ENCODE peak calls at places on chromosomes 2 and 18, in nine cellular contexts. One of them, this sample, is unnamed.

GRCh38 chr2:202025816-202026215 is 7.8 kb upstream of the FZD7 start:
- DNase-seq in SK-N-SH: no peak
- DNase-seq in GM12891: no peak
- DNase-seq in transverse colon: no peak
- DNase-seq in H1: no peak
- DNase-seq in GM12878: no peak
- DNase-seq in esophagus muscularis mucosa: no peak
- DNase-seq in HCT116: no peak
- DNase-seq in GM23338: no peak
- DNase-seq in this sample: no peak

GRCh38 chr2:42196070-42196402 is 26.9 kb downstream of the EML4 start:
- DNase-seq in SK-N-SH: no peak
- DNase-seq in GM12891: no peak
- DNase-seq in transverse colon: no peak
- DNase-seq in H1: no peak
- DNase-seq in GM12878: no peak
- DNase-seq in esophagus muscularis mucosa: no peak
- DNase-seq in HCT116: no peak
- DNase-seq in GM23338: no peak
- DNase-seq in this sample: no peak

GRCh38 chr18:78801011-78801410 is 178.6 kb upstream of the SALL3 start:
- DNase-seq in SK-N-SH: no peak
- DNase-seq in GM12891: no peak
- DNase-seq in transverse colon: no peak
- DNase-seq in H1: no peak
- DNase-seq in GM12878: no peak
- DNase-seq in esophagus muscularis mucosa: no peak
- DNase-seq in HCT116: no peak
- DNase-seq in GM23338: no peak
- DNase-seq in this sample: no peak

GRCh38 chr2:218679119-218679518 is 7.2 kb downstream of the STK36 start:
- DNase-seq in SK-N-SH: no peak
- DNase-seq in GM12891: no peak
- DNase-seq in transverse colon: no peak
- DNase-seq in H1: no peak
- DNase-seq in GM12878: no peak
- DNase-seq in esophagus muscularis mucosa: no peak
- DNase-seq in HCT116: no peak
- DNase-seq in GM23338: no peak
- DNase-seq in this sample: no peak

GRCh38 chr18:36298113-36298701 is 694 bp downstream of the FHOD3 start:
- DNase-seq in SK-N-SH: peak
- DNase-seq in GM12891: peak
- DNase-seq in transverse colon: no peak
- DNase-seq in H1: no peak
- DNase-seq in GM12878: no peak
- DNase-seq in esophagus muscularis mucosa: peak
- DNase-seq in HCT116: no peak
- DNase-seq in GM23338: peak
- DNase-seq in this sample: no peak

GRCh38 chr2:23592061-23592685 is 207.2 kb downstream of the KLHL29 start:
- DNase-seq in SK-N-SH: no peak
- DNase-seq in GM12891: no peak
- DNase-seq in transverse colon: no peak
- DNase-seq in H1: no peak
- DNase-seq in GM12878: no peak
- DNase-seq in esophagus muscularis mucosa: no peak
- DNase-seq in HCT116: no peak
- DNase-seq in GM23338: no peak
- DNase-seq in this sample: no peak

GRCh38 chr2:134282638-134283400 is 28.9 kb downstream of the MGAT5 start:
- DNase-seq in SK-N-SH: no peak
- DNase-seq in GM12891: no peak
- DNase-seq in transverse colon: no peak
- DNase-seq in H1: no peak
- DNase-seq in GM12878: peak
- DNase-seq in esophagus muscularis mucosa: no peak
- DNase-seq in HCT116: no peak
- DNase-seq in GM23338: no peak
- DNase-seq in this sample: no peak

GRCh38 chr2:30230855-30231725 is at the start of gene LBH:
- DNase-seq in SK-N-SH: peak
- DNase-seq in GM12891: peak
- DNase-seq in transverse colon: peak
- DNase-seq in H1: peak
- DNase-seq in GM12878: peak
- DNase-seq in esophagus muscularis mucosa: peak
- DNase-seq in HCT116: no peak
- DNase-seq in GM23338: peak
- DNase-seq in this sample: peak

GRCh38 chr18:14962626-14963025 is 214.7 kb downstream of the ANKRD30B start:
- DNase-seq in SK-N-SH: no peak
- DNase-seq in GM12891: no peak
- DNase-seq in transverse colon: no peak
- DNase-seq in H1: no peak
- DNase-seq in GM12878: no peak
- DNase-seq in esophagus muscularis mucosa: peak
- DNase-seq in HCT116: no peak
- DNase-seq in GM23338: no peak
- DNase-seq in this sample: no peak

GRCh38 chr18:48996901-48997463 is 46.2 kb upstream of the SMAD7 start:
- DNase-seq in SK-N-SH: peak
- DNase-seq in GM12891: no peak
- DNase-seq in transverse colon: no peak
- DNase-seq in H1: no peak
- DNase-seq in GM12878: no peak
- DNase-seq in esophagus muscularis mucosa: no peak
- DNase-seq in HCT116: peak
- DNase-seq in GM23338: no peak
- DNase-seq in this sample: no peak

GRCh38 chr18:48590678-48591077 is 51.8 kb downstream of the CTIF start:
- DNase-seq in SK-N-SH: no peak
- DNase-seq in GM12891: no peak
- DNase-seq in transverse colon: no peak
- DNase-seq in H1: no peak
- DNase-seq in GM12878: no peak
- DNase-seq in esophagus muscularis mucosa: no peak
- DNase-seq in HCT116: peak
- DNase-seq in GM23338: no peak
- DNase-seq in this sample: no peak

GRCh38 chr2:118013724-118014491 is at the start of gene CCDC93:
- DNase-seq in SK-N-SH: peak
- DNase-seq in GM12891: peak
- DNase-seq in transverse colon: peak
- DNase-seq in H1: peak
- DNase-seq in GM12878: peak
- DNase-seq in esophagus muscularis mucosa: peak
- DNase-seq in HCT116: peak
- DNase-seq in GM23338: peak
- DNase-seq in this sample: peak

GRCh38 chr2:195985731-195986130 is 82.9 kb downstream of the DNAH7 start:
- DNase-seq in SK-N-SH: no peak
- DNase-seq in GM12891: no peak
- DNase-seq in transverse colon: no peak
- DNase-seq in H1: no peak
- DNase-seq in GM12878: no peak
- DNase-seq in esophagus muscularis mucosa: no peak
- DNase-seq in HCT116: no peak
- DNase-seq in GM23338: no peak
- DNase-seq in this sample: no peak

GRCh38 chr2:19362652-19363473 is 4.4 kb upstream of the OSR1 start:
- DNase-seq in SK-N-SH: peak
- DNase-seq in GM12891: no peak
- DNase-seq in transverse colon: peak
- DNase-seq in H1: no peak
- DNase-seq in GM12878: no peak
- DNase-seq in esophagus muscularis mucosa: peak
- DNase-seq in HCT116: peak
- DNase-seq in GM23338: peak
- DNase-seq in this sample: peak
- TF ChIP-seq POLR2AphosphoS5 in SK-N-SH: peak
- TF ChIP-seq POLR2AphosphoS5 in GM12891: no peak
- TF ChIP-seq POLR2AphosphoS5 in transverse colon: no peak
- TF ChIP-seq POLR2AphosphoS5 in H1: no peak
- TF ChIP-seq POLR2AphosphoS5 in GM12878: no peak
- TF ChIP-seq POLR2AphosphoS5 in esophagus muscularis mucosa: peak
- TF ChIP-seq POLR2AphosphoS5 in HCT116: peak
- TF ChIP-seq POLR2AphosphoS5 in GM23338: no peak
- TF ChIP-seq POLR2AphosphoS5 in this sample: peak

GRCh38 chr2:11829947-11830707 is 83.7 kb downstream of the LPIN1 start:
- DNase-seq in SK-N-SH: peak
- DNase-seq in GM12891: peak
- DNase-seq in transverse colon: peak
- DNase-seq in H1: peak
- DNase-seq in GM12878: peak
- DNase-seq in esophagus muscularis mucosa: no peak
- DNase-seq in HCT116: peak
- DNase-seq in GM23338: peak
- DNase-seq in this sample: peak
- TF ChIP-seq POLR2AphosphoS5 in SK-N-SH: peak
- TF ChIP-seq POLR2AphosphoS5 in GM12891: no peak
- TF ChIP-seq POLR2AphosphoS5 in transverse colon: peak
- TF ChIP-seq POLR2AphosphoS5 in H1: peak
- TF ChIP-seq POLR2AphosphoS5 in GM12878: no peak
- TF ChIP-seq POLR2AphosphoS5 in esophagus muscularis mucosa: peak
- TF ChIP-seq POLR2AphosphoS5 in HCT116: peak
- TF ChIP-seq POLR2AphosphoS5 in GM23338: peak
- TF ChIP-seq POLR2AphosphoS5 in this sample: peak

GRCh38 chr2:124877065-124877671 is 852.1 kb downstream of the CNTNAP5 start:
- DNase-seq in SK-N-SH: no peak
- DNase-seq in GM12891: no peak
- DNase-seq in transverse colon: no peak
- DNase-seq in H1: no peak
- DNase-seq in GM12878: no peak
- DNase-seq in esophagus muscularis mucosa: no peak
- DNase-seq in HCT116: no peak
- DNase-seq in GM23338: no peak
- DNase-seq in this sample: no peak
- TF ChIP-seq POLR2AphosphoS5 in SK-N-SH: no peak
- TF ChIP-seq POLR2AphosphoS5 in GM12891: no peak
- TF ChIP-seq POLR2AphosphoS5 in transverse colon: no peak
- TF ChIP-seq POLR2AphosphoS5 in H1: no peak
- TF ChIP-seq POLR2AphosphoS5 in GM12878: no peak
- TF ChIP-seq POLR2AphosphoS5 in esophagus muscularis mucosa: no peak
- TF ChIP-seq POLR2AphosphoS5 in HCT116: no peak
- TF ChIP-seq POLR2AphosphoS5 in GM23338: no peak
- TF ChIP-seq POLR2AphosphoS5 in this sample: no peak

DNA sequence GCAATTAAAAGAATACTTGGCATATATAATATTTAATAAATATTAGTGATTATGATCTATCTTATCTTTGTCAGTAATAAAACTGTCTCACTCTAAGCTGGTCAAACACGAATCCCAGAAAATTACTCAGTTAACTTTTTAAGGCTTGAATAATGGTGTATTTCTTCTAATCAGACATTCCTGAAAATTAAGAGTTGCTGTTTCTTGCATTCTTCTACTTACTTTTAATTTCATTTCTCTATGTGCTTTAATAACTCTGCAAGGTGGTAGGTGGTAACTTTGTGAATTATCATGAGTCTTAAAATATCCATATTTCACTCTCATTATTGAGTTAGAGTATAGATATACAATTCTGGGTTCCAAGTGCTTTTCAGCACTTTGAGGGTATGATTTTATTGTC is 3.1 kb upstream of the SERPINB10 start:
- DNase-seq in SK-N-SH: no peak
- DNase-seq in GM12891: no peak
- DNase-seq in transverse colon: no peak
- DNase-seq in H1: no peak
- DNase-seq in GM12878: no peak
- DNase-seq in esophagus muscularis mucosa: no peak
- DNase-seq in HCT116: no peak
- DNase-seq in GM23338: no peak
- DNase-seq in this sample: no peak
- TF ChIP-seq POLR2AphosphoS5 in SK-N-SH: no peak
- TF ChIP-seq POLR2AphosphoS5 in GM12891: no peak
- TF ChIP-seq POLR2AphosphoS5 in transverse colon: no peak
- TF ChIP-seq POLR2AphosphoS5 in H1: no peak
- TF ChIP-seq POLR2AphosphoS5 in GM12878: no peak
- TF ChIP-seq POLR2AphosphoS5 in esophagus muscularis mucosa: no peak
- TF ChIP-seq POLR2AphosphoS5 in HCT116: no peak
- TF ChIP-seq POLR2AphosphoS5 in GM23338: no peak
- TF ChIP-seq POLR2AphosphoS5 in this sample: no peak

GRCh38 chr2:68363731-68364130 is 1.4 kb upstream of the PLEK start:
- DNase-seq in SK-N-SH: no peak
- DNase-seq in GM12891: no peak
- DNase-seq in transverse colon: no peak
- DNase-seq in H1: no peak
- DNase-seq in GM12878: no peak
- DNase-seq in esophagus muscularis mucosa: no peak
- DNase-seq in HCT116: no peak
- DNase-seq in GM23338: no peak
- DNase-seq in this sample: no peak

GRCh38 chr2:68359889-68360288 is 5.2 kb upstream of the PLEK start:
- DNase-seq in SK-N-SH: no peak
- DNase-seq in GM12891: no peak
- DNase-seq in transverse colon: no peak
- DNase-seq in H1: no peak
- DNase-seq in GM12878: no peak
- DNase-seq in esophagus muscularis mucosa: no peak
- DNase-seq in HCT116: no peak
- DNase-seq in GM23338: no peak
- DNase-seq in this sample: no peak

GRCh38 chr2:68365087-68365486 is at the start of gene PLEK:
- DNase-seq in SK-N-SH: no peak
- DNase-seq in GM12891: no peak
- DNase-seq in transverse colon: peak
- DNase-seq in H1: no peak
- DNase-seq in GM12878: no peak
- DNase-seq in esophagus muscularis mucosa: no peak
- DNase-seq in HCT116: no peak
- DNase-seq in GM23338: no peak
- DNase-seq in this sample: no peak

GRCh38 chr2:68362749-68363148 is 2.3 kb upstream of the PLEK start:
- DNase-seq in SK-N-SH: no peak
- DNase-seq in GM12891: no peak
- DNase-seq in transverse colon: no peak
- DNase-seq in H1: no peak
- DNase-seq in GM12878: no peak
- DNase-seq in esophagus muscularis mucosa: no peak
- DNase-seq in HCT116: no peak
- DNase-seq in GM23338: no peak
- DNase-seq in this sample: no peak

DNA sequence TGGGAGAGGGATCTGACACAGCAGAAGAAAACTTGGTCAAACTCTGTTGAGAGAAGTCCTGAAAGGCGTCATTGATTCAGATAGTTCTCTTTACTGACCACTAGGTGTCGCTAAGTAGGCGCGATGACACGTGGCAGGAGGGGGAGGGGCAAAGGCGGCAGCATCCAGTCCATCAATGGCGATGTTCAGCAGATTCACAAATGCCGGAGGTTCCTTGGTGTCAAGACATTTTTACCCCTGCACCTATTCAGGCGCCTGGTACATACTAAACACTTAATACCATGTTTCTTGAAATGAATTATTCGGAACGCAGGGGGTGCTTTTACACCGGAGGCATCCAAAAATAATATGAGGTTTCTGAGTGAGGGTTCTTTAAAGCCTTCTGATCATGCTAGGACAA is 3.0 kb upstream of the PLEK start:
- DNase-seq in SK-N-SH: peak
- DNase-seq in GM12891: peak
- DNase-seq in transverse colon: peak
- DNase-seq in H1: peak
- DNase-seq in GM12878: peak
- DNase-seq in esophagus muscularis mucosa: no peak
- DNase-seq in HCT116: peak
- DNase-seq in GM23338: peak
- DNase-seq in this sample: peak
- TF ChIP-seq POLR2AphosphoS5 in SK-N-SH: no peak
- TF ChIP-seq POLR2AphosphoS5 in GM12891: peak
- TF ChIP-seq POLR2AphosphoS5 in transverse colon: no peak
- TF ChIP-seq POLR2AphosphoS5 in H1: no peak
- TF ChIP-seq POLR2AphosphoS5 in GM12878: peak
- TF ChIP-seq POLR2AphosphoS5 in esophagus muscularis mucosa: no peak
- TF ChIP-seq POLR2AphosphoS5 in HCT116: no peak
- TF ChIP-seq POLR2AphosphoS5 in GM23338: no peak
- TF ChIP-seq POLR2AphosphoS5 in this sample: peak

This sample was measured in prostate gland.